ENCODE peak calls at places on chromosomes 1 and 21, in eight cellular contexts. U is HuH-7; L is islet precursor cell; P is GM13977; R is BJ; F is foreskin fibroblast; J is HTR-8/SVneo; T is activated CD4-positive, CD25-positive, alpha-beta regulatory T cell treated with anti-CD3 and anti-CD28 coated beads, Interleukin-2, amount 50 U/mL, for 72 hours. B is an unnamed sample.

GRCh38 chr1:22921452-22922126 is 51.1 kb downstream of the LACTBL1 start:
- DNase-seq in U (no peak), L (no peak), P (no peak), R (no peak), F (no peak), J (no peak), T (no peak), B (no peak)

GRCh38 chr21:32094792-32095191 is 184.1 kb downstream of the MIS18A start:
- DNase-seq in U (no peak), L (peak), P (no peak), R (no peak), F (no peak), J (no peak), T (no peak), B (peak)

GRCh38 chr1:168826269-168826668 is 97.3 kb upstream of the DPT start:
- DNase-seq in U (no peak), L (no peak), P (no peak), R (no peak), F (no peak), J (no peak), T (no peak), B (no peak)

GRCh38 chr1:75559800-75560199 is 51.1 kb downstream of the SLC44A5 start:
- DNase-seq in U (no peak), L (no peak), P (no peak), R (no peak), F (no peak), J (no peak), T (no peak), B (no peak)

GRCh38 chr1:96651517-96651916 is 70.1 kb upstream of the PTBP2 start:
- DNase-seq in U (no peak), L (peak), P (no peak), R (no peak), F (no peak), J (no peak), T (no peak), B (peak)

GRCh38 chr1:74504125-74505065 is 8.0 kb downstream of the LRRC53 start:
- DNase-seq in U (peak), L (peak), P (peak), R (no peak), F (no peak), J (peak), T (no peak), B (peak)

GRCh38 chr1:220011620-220012019 is 34.7 kb downstream of the EPRS1 start:
- DNase-seq in U (no peak), L (no peak), P (no peak), R (no peak), F (no peak), J (no peak), T (no peak), B (no peak)

GRCh38 chr1:59366352-59366751 is 69.5 kb downstream of the FGGY start:
- DNase-seq in U (no peak), L (no peak), P (no peak), R (no peak), F (no peak), J (peak), T (no peak), B (no peak)

GRCh38 chr1:89060091-89060490 is 4.9 kb downstream of the GBP1 start:
- DNase-seq in U (no peak), L (no peak), P (no peak), R (no peak), F (no peak), J (no peak), T (no peak), B (no peak)

GRCh38 chr1:42214447-42214871 is 49.9 kb upstream of the GUCA2A start:
- DNase-seq in U (peak), L (no peak), P (no peak), R (no peak), F (peak), J (no peak), T (no peak), B (no peak)

B was measured in endodermal cell.